ENCODE peak calls at places on chromosome X, in ten cellular contexts. Y is cardiac fibroblast, T is A549, Z is HFFc6, P is thoracic aorta, X is spleen, O is foreskin fibroblast, A is AG04449, Q is testis, H is psoas muscle. B is an unnamed sample.

GRCh38 chrX:103953353-103953752 is 9.1 kb upstream of the TMSB15B start:
- DNase-seq in A (no peak), X (no peak), Y (no peak), H (no peak), Z (no peak), Q (no peak), T (no peak), P (no peak), O (no peak), B (no peak)

GRCh38 chrX:85980286-85980685 is 67.1 kb downstream of the CHM start:
- DNase-seq in H (no peak), T (no peak), O (no peak), Z (no peak), A (no peak), Q (no peak), P (no peak), X (no peak), Y (no peak), B (no peak)

GRCh38 chrX:130691576-130691975 is 211.4 kb downstream of the ENOX2 start:
- DNase-seq in Y (no peak), A (no peak), P (no peak), X (no peak), T (no peak), Q (no peak), O (no peak), Z (no peak), H (no peak), B (no peak)

GRCh38 chrX:51456814-51457213 is 39.6 kb downstream of the NUDT11 start:
- DNase-seq in A (no peak), Z (no peak), H (no peak), P (no peak), O (no peak), Y (peak), T (peak), X (no peak), Q (no peak), B (no peak)

GRCh38 chrX:133375558-133376340 is 39.5 kb downstream of the GPC4 start:
- DNase-seq in Z (no peak), P (no peak), T (no peak), H (peak), Y (no peak), Q (peak), O (no peak), X (no peak), A (no peak), B (no peak)

GRCh38 chrX:46770006-46770816 is 11.3 kb upstream of the SLC9A7 start:
- DNase-seq in H (no peak), Y (peak), O (peak), X (no peak), Z (peak), T (no peak), P (no peak), Q (no peak), A (no peak), B (no peak)

GRCh38 chrX:32592786-32593185 is 618.6 kb downstream of the DMD start:
- DNase-seq in T (no peak), Y (no peak), P (no peak), Z (no peak), Q (no peak), X (peak), H (no peak), O (no peak), A (no peak), B (no peak)

GRCh38 chrX:6226646-6227444 is 1.8 kb downstream of the NLGN4X start:
- DNase-seq in A (no peak), Y (no peak), O (no peak), H (no peak), X (peak), T (no peak), Z (no peak), Q (peak), P (no peak), B (no peak)

GRCh38 chrX:12245650-12246645 is 107.7 kb downstream of the FRMPD4 start:
- DNase-seq in T (peak), Q (no peak), Y (peak), X (no peak), Z (peak), H (no peak), O (peak), A (peak), P (no peak), B (peak)

GRCh38 chrX:23729214-23729613 is 13.9 kb downstream of the ACOT9 start:
- DNase-seq in O (no peak), Y (no peak), X (no peak), Z (no peak), H (no peak), T (no peak), P (no peak), Q (no peak), A (no peak), B (no peak)

GRCh38 chrX:9189286-9189685 is 155.4 kb upstream of the FAM9B start:
- DNase-seq in H (no peak), Y (no peak), O (no peak), A (no peak), X (no peak), T (no peak), P (no peak), Z (no peak), Q (no peak), B (no peak)

GRCh38 chrX:22126311-22126710 is 94.2 kb downstream of the PHEX start:
- DNase-seq in Q (no peak), P (no peak), T (no peak), H (no peak), A (no peak), O (no peak), X (no peak), Y (peak), Z (no peak), B (no peak)

GRCh38 chrX:140913802-140914501 is 88.4 kb upstream of the SPANXB1 start:
- DNase-seq in A (no peak), P (no peak), Q (no peak), T (no peak), Z (no peak), Y (no peak), H (no peak), X (no peak), O (no peak), B (no peak)

GRCh38 chrX:132837126-132837525 is 121.3 kb downstream of the HS6ST2 start:
- DNase-seq in A (no peak), H (no peak), O (no peak), P (no peak), Q (no peak), Z (no peak), Y (peak), T (no peak), X (no peak), B (no peak)

GRCh38 chrX:137568741-137569469 is 3.0 kb downstream of the ZIC3 start:
- DNase-seq in Z (no peak), Y (no peak), H (no peak), A (no peak), X (no peak), P (no peak), Q (no peak), O (no peak), T (no peak), B (no peak)

GRCh38 chrX:12971282-12972003 is 3.5 kb upstream of the TMSB4X start:
- DNase-seq in Y (no peak), O (no peak), Q (peak), P (no peak), Z (no peak), H (no peak), T (no peak), A (no peak), X (peak), B (no peak)

GRCh38 chrX:15468036-15468435 is 25.1 kb downstream of the PIR start:
- DNase-seq in X (no peak), P (peak), Y (peak), O (peak), T (no peak), H (peak), A (no peak), Z (peak), Q (no peak), B (peak)

GRCh38 chrX:42149786-42150185 is 226.4 kb upstream of the CASK start:
- DNase-seq in A (no peak), P (no peak), O (no peak), T (no peak), H (no peak), X (no peak), Q (no peak), Z (no peak), Y (peak), B (no peak)

GRCh38 chrX:115559672-115560071 is 1.3 kb upstream of the PLS3 start:
- DNase-seq in X (no peak), H (no peak), O (no peak), T (peak), Z (no peak), A (no peak), Q (no peak), Y (no peak), P (no peak), B (no peak)

GRCh38 chrX:38987135-38987780 is 186.0 kb downstream of the MID1IP1 start:
- DNase-seq in A (no peak), Q (no peak), X (no peak), O (no peak), H (no peak), P (no peak), T (no peak), Y (no peak), Z (no peak), B (no peak)

GRCh38 chrX:119181491-119181890 is 53.9 kb upstream of the KIAA1210 start:
- DNase-seq in T (peak), Y (peak), Q (peak), Z (no peak), O (no peak), P (no peak), X (no peak), H (no peak), A (no peak), B (no peak)
- TF ChIP-seq CTCF in T (peak), Y (peak), Q (no peak), Z (peak), O (peak), P (no peak), X (no peak), H (no peak), A (no peak), B (no peak)

GRCh38 chrX:40552768-40553167 is 28.0 kb upstream of the ATP6AP2 start:
- DNase-seq in O (no peak), T (peak), A (no peak), P (no peak), Z (peak), X (no peak), Q (no peak), H (no peak), Y (peak), B (no peak)
- TF ChIP-seq CTCF in O (peak), T (peak), A (no peak), P (no peak), Z (peak), X (no peak), Q (no peak), H (no peak), Y (no peak), B (peak)

GRCh38 chrX:1595711-1596060 is 4.3 kb downstream of the AKAP17A start:
- DNase-seq in T (no peak), Q (no peak), H (no peak), Z (no peak), A (no peak), O (no peak), X (peak), P (no peak), Y (no peak), B (no peak)

GRCh38 chrX:1598876-1599790 is 7.7 kb downstream of the AKAP17A start:
- DNase-seq in Z (no peak), A (no peak), O (no peak), Y (no peak), X (peak), Q (no peak), P (no peak), H (no peak), T (no peak), B (no peak)

GRCh38 chrX:1598021-1598875 is 6.8 kb downstream of the AKAP17A start:
- DNase-seq in H (no peak), Z (no peak), Q (no peak), A (no peak), P (no peak), Y (no peak), T (no peak), X (peak), O (no peak), B (no peak)

GRCh38 chrX:1597345-1598020 is 6.1 kb downstream of the AKAP17A start:
- DNase-seq in T (no peak), H (no peak), Z (no peak), X (peak), P (no peak), O (no peak), Q (no peak), Y (no peak), A (no peak), B (no peak)

GRCh38 chrX:1596676-1597344 is 5.4 kb downstream of the AKAP17A start:
- DNase-seq in P (no peak), O (no peak), Z (no peak), A (no peak), T (no peak), Y (no peak), Q (no peak), H (no peak), X (peak), B (no peak)
- TF ChIP-seq CTCF in P (no peak), O (no peak), Z (no peak), A (no peak), T (no peak), Y (no peak), Q (no peak), H (no peak), X (no peak), B (no peak)

GRCh38 chrX:27057883-27058282 is 405.3 kb downstream of the PPP4R3C start:
- DNase-seq in H (no peak), Y (no peak), P (no peak), Q (no peak), X (no peak), A (no peak), O (no peak), T (no peak), Z (no peak), B (no peak)
- TF ChIP-seq CTCF in H (no peak), Y (no peak), P (no peak), Q (no peak), X (no peak), A (no peak), O (no peak), T (no peak), Z (no peak), B (no peak)

DNA sequence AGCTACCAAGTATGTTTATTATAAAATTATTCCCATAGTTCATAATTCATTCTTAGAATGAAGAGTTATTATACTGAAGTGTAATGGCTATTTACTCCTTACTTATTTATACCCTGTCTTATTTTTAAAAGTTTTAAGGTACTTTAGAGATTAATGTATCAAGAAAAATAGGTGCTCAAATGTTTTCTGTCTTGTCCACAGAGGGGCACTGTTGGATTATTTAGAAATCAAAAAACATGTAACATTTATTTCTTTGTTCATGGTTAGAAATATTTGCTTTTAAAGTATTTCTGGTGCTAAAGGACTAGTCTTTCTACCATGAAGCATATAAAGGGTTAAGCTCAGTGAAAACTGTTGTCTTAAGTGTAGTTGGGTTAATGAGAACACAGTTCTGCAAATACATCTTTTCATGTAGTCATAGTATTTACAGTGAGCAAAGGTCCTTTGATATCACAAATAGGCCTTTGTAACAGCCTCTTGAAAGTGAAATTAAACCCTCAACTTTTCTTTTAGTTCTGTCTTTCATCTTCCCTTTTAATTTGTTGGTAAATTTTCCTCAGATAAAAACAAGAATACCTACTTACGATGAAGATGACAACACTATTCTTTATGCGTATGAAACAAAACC is 7.7 kb downstream of the SCML1 start:
- DNase-seq in Z (no peak), A (no peak), Y (peak), X (no peak), P (no peak), O (no peak), T (peak), H (no peak), Q (no peak), B (no peak)
- TF ChIP-seq CTCF in Z (peak), A (no peak), Y (peak), X (no peak), P (no peak), O (peak), T (peak), H (peak), Q (no peak), B (peak)

GRCh38 chrX:53239474-53239873 is 14.5 kb upstream of the KDM5C start:
- DNase-seq in Y (peak), Q (no peak), T (peak), P (no peak), A (no peak), X (peak), Z (no peak), H (no peak), O (no peak), B (no peak)
- TF ChIP-seq CTCF in Y (no peak), Q (no peak), T (peak), P (no peak), A (no peak), X (no peak), Z (peak), H (no peak), O (no peak), B (no peak)

DNA sequence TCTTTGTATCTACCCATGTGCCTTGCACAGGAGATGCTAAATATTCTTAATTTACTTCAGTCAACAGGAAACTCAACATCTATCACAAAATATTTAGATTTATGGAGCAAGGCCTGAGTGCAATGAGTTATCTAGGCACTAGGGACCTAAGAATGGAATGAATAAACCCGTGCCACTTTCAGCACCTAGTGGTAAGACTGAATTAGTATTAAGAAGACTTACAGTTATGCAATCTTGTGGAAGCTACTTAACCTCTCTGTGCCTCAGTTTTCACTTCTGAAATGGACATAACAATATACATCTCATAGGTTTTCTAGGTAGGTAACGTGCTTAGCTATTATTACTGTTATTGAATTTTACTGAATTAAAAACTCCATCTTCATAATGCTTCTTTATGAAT is 144.6 kb upstream of the MAP3K15 start:
- DNase-seq in Z (no peak), H (no peak), X (no peak), Y (peak), Q (no peak), O (no peak), A (no peak), P (no peak), T (peak), B (no peak)
- TF ChIP-seq CTCF in Z (peak), H (no peak), X (no peak), Y (no peak), Q (no peak), O (no peak), A (no peak), P (no peak), T (no peak), B (no peak)

B was measured in AG09309.